ENCODE peak calls at places on chromosome 12, in five cellular contexts. One of them, this sample, is unnamed.

GRCh38 chr12:121781751-121782615 is 11.5 kb downstream of the RHOF start:
- DNase-seq in ascending aorta: no peak
- DNase-seq in Right ventricle myocardium inferior: peak
- DNase-seq in GDM1: no peak
- DNase-seq in AG04450: no peak
- DNase-seq in this sample: peak

GRCh38 chr12:89636054-89636775 is 72.4 kb downstream of the ATP2B1 start:
- DNase-seq in ascending aorta: no peak
- DNase-seq in Right ventricle myocardium inferior: no peak
- DNase-seq in GDM1: no peak
- DNase-seq in AG04450: peak
- DNase-seq in this sample: no peak

GRCh38 chr12:34404377-34405285 is 382.3 kb downstream of the ALG10 start:
- DNase-seq in ascending aorta: peak
- DNase-seq in Right ventricle myocardium inferior: no peak
- DNase-seq in GDM1: no peak
- DNase-seq in AG04450: no peak
- DNase-seq in this sample: peak

GRCh38 chr12:27984275-27984674 is 11.7 kb upstream of the PTHLH start:
- DNase-seq in ascending aorta: no peak
- DNase-seq in Right ventricle myocardium inferior: no peak
- DNase-seq in GDM1: no peak
- DNase-seq in AG04450: no peak
- DNase-seq in this sample: no peak

GRCh38 chr12:117522559-117522958 is 161.1 kb upstream of the NOS1 start:
- DNase-seq in ascending aorta: no peak
- DNase-seq in Right ventricle myocardium inferior: no peak
- DNase-seq in GDM1: no peak
- DNase-seq in AG04450: no peak
- DNase-seq in this sample: no peak

GRCh38 chr12:114625294-114625851 is 58.6 kb downstream of the TBX3 start:
- DNase-seq in ascending aorta: no peak
- DNase-seq in Right ventricle myocardium inferior: no peak
- DNase-seq in GDM1: peak
- DNase-seq in AG04450: peak
- DNase-seq in this sample: peak

GRCh38 chr12:13175499-13175898 is 21.0 kb upstream of the EMP1 start:
- DNase-seq in ascending aorta: no peak
- DNase-seq in Right ventricle myocardium inferior: no peak
- DNase-seq in GDM1: no peak
- DNase-seq in AG04450: no peak
- DNase-seq in this sample: no peak

GRCh38 chr12:69026341-69026740 is 93.4 kb upstream of the CPM start:
- DNase-seq in ascending aorta: no peak
- DNase-seq in Right ventricle myocardium inferior: no peak
- DNase-seq in GDM1: no peak
- DNase-seq in AG04450: no peak
- DNase-seq in this sample: no peak

GRCh38 chr12:91053951-91054715 is 3.7 kb downstream of the KERA start:
- DNase-seq in ascending aorta: no peak
- DNase-seq in Right ventricle myocardium inferior: no peak
- DNase-seq in GDM1: no peak
- DNase-seq in AG04450: no peak
- DNase-seq in this sample: no peak

GRCh38 chr12:120909633-120910318 is 5.6 kb upstream of the SPPL3 start:
- DNase-seq in ascending aorta: no peak
- DNase-seq in Right ventricle myocardium inferior: no peak
- DNase-seq in GDM1: no peak
- DNase-seq in AG04450: no peak
- DNase-seq in this sample: no peak

GRCh38 chr12:21627924-21628323 is 23.3 kb upstream of the GYS2 start:
- DNase-seq in ascending aorta: no peak
- DNase-seq in Right ventricle myocardium inferior: no peak
- DNase-seq in GDM1: no peak
- DNase-seq in AG04450: no peak
- DNase-seq in this sample: no peak

GRCh38 chr12:69105101-69105613 is 134.2 kb upstream of the CPSF6 start:
- DNase-seq in ascending aorta: no peak
- DNase-seq in Right ventricle myocardium inferior: no peak
- DNase-seq in GDM1: no peak
- DNase-seq in AG04450: no peak
- DNase-seq in this sample: no peak

GRCh38 chr12:95231190-95231589 is 13.6 kb downstream of the VEZT start:
- DNase-seq in ascending aorta: no peak
- DNase-seq in Right ventricle myocardium inferior: no peak
- DNase-seq in GDM1: no peak
- DNase-seq in AG04450: no peak
- DNase-seq in this sample: no peak

GRCh38 chr12:111886662-111887545 is 44.9 kb downstream of the MAPKAPK5 start:
- DNase-seq in ascending aorta: no peak
- DNase-seq in Right ventricle myocardium inferior: no peak
- DNase-seq in GDM1: no peak
- DNase-seq in AG04450: no peak
- DNase-seq in this sample: no peak

GRCh38 chr12:72330291-72330690 is 58.1 kb downstream of the TRHDE start:
- DNase-seq in ascending aorta: no peak
- DNase-seq in Right ventricle myocardium inferior: no peak
- DNase-seq in GDM1: no peak
- DNase-seq in AG04450: no peak
- DNase-seq in this sample: no peak

GRCh38 chr12:1936406-1937320 is 18.2 kb upstream of the CACNA2D4 start:
- DNase-seq in ascending aorta: peak
- DNase-seq in Right ventricle myocardium inferior: no peak
- DNase-seq in GDM1: no peak
- DNase-seq in AG04450: peak
- DNase-seq in this sample: peak

GRCh38 chr12:63318313-63318712 is 167.3 kb upstream of the AVPR1A start:
- DNase-seq in ascending aorta: no peak
- DNase-seq in Right ventricle myocardium inferior: no peak
- DNase-seq in GDM1: no peak
- DNase-seq in AG04450: no peak
- DNase-seq in this sample: no peak

GRCh38 chr12:71904629-71905028 is 34.0 kb upstream of the TPH2 start:
- DNase-seq in ascending aorta: no peak
- DNase-seq in Right ventricle myocardium inferior: no peak
- DNase-seq in GDM1: no peak
- DNase-seq in AG04450: no peak
- DNase-seq in this sample: no peak

GRCh38 chr12:75781532-75782046 is 250.0 kb downstream of the PHLDA1 start:
- DNase-seq in ascending aorta: no peak
- DNase-seq in Right ventricle myocardium inferior: no peak
- DNase-seq in GDM1: no peak
- DNase-seq in AG04450: no peak
- DNase-seq in this sample: no peak

GRCh38 chr12:118357327-118358007 is 15.2 kb downstream of the TAOK3 start:
- DNase-seq in ascending aorta: no peak
- DNase-seq in Right ventricle myocardium inferior: no peak
- DNase-seq in GDM1: peak
- DNase-seq in AG04450: no peak
- DNase-seq in this sample: peak

GRCh38 chr12:54125950-54126695 is 62.7 kb downstream of the SMUG1 start:
- DNase-seq in ascending aorta: peak
- DNase-seq in Right ventricle myocardium inferior: no peak
- DNase-seq in GDM1: no peak
- DNase-seq in AG04450: no peak
- DNase-seq in this sample: peak

GRCh38 chr12:71981149-71981548 is 42.5 kb downstream of the TPH2 start:
- DNase-seq in ascending aorta: no peak
- DNase-seq in Right ventricle myocardium inferior: no peak
- DNase-seq in GDM1: no peak
- DNase-seq in AG04450: no peak
- DNase-seq in this sample: no peak

GRCh38 chr12:131121705-131122405 is 168.1 kb downstream of the ADGRD1 start:
- DNase-seq in ascending aorta: peak
- DNase-seq in Right ventricle myocardium inferior: no peak
- DNase-seq in GDM1: no peak
- DNase-seq in AG04450: no peak
- DNase-seq in this sample: no peak

GRCh38 chr12:23356927-23357708 is 592.4 kb downstream of the SOX5 start:
- DNase-seq in ascending aorta: peak
- DNase-seq in Right ventricle myocardium inferior: no peak
- DNase-seq in GDM1: no peak
- DNase-seq in AG04450: no peak
- DNase-seq in this sample: no peak

GRCh38 chr12:54016051-54016450 is 7.3 kb downstream of the HOXC8 start:
- DNase-seq in ascending aorta: no peak
- DNase-seq in Right ventricle myocardium inferior: no peak
- DNase-seq in GDM1: no peak
- DNase-seq in AG04450: no peak
- DNase-seq in this sample: no peak

GRCh38 chr12:92114834-92115233 is 30.8 kb downstream of the BTG1 start:
- DNase-seq in ascending aorta: no peak
- DNase-seq in Right ventricle myocardium inferior: no peak
- DNase-seq in GDM1: no peak
- DNase-seq in AG04450: no peak
- DNase-seq in this sample: no peak

This sample was measured in BE2C.